ENCODE peak calls at places on chromosome 1, in ten cellular contexts. V is fibroblast of lung, Y is K562, G is GM23248, E is IMR-90, Z is H1, A is neural progenitor cell, L is MM.1S, P is astrocyte, B is PC-3. C is an unnamed sample.

GRCh38 chr1:228903573-228904122 is 168.4 kb downstream of the RHOU start:
- DNase-seq in Z (peak), G (peak), L (no peak), V (peak), P (peak), E (no peak), B (no peak), A (no peak), Y (no peak), C (no peak)

GRCh38 chr1:78157162-78157561 is 111.4 kb downstream of the GIPC2 start:
- DNase-seq in Z (no peak), L (no peak), B (peak), A (no peak), V (peak), P (peak), G (peak), Y (no peak), E (peak), C (no peak)

GRCh38 chr1:172397221-172397620 is 23.3 kb upstream of the C1orf105 start:
- DNase-seq in V (peak), A (no peak), Y (no peak), B (peak), G (peak), P (peak), L (no peak), E (peak), Z (no peak), C (no peak)

GRCh38 chr1:204301171-204301957 is 58.4 kb downstream of the PLEKHA6 start:
- DNase-seq in E (no peak), A (no peak), Y (no peak), L (no peak), Z (no peak), G (peak), P (no peak), V (no peak), B (peak), C (peak)

GRCh38 chr1:44557756-44558155 is 116.5 kb downstream of the TMEM53 start:
- DNase-seq in Y (no peak), Z (no peak), A (no peak), G (peak), E (no peak), B (peak), L (no peak), V (peak), P (peak), C (peak)

GRCh38 chr1:20370628-20371200 is 80.0 kb downstream of the VWA5B1 start:
- DNase-seq in B (no peak), A (no peak), Z (no peak), G (no peak), L (no peak), P (no peak), Y (no peak), E (no peak), V (no peak), C (no peak)

GRCh38 chr1:202105571-202106339 is 17.0 kb upstream of the GPR37L1 start:
- DNase-seq in B (peak), L (no peak), Z (peak), E (peak), V (peak), A (peak), Y (peak), P (peak), G (peak), C (no peak)

GRCh38 chr1:24932284-24932683 is 2.2 kb upstream of the RUNX3 start:
- DNase-seq in Y (peak), P (no peak), Z (peak), V (no peak), A (peak), B (peak), L (peak), E (no peak), G (peak), C (no peak)

GRCh38 chr1:36199934-36200741 is 24.1 kb upstream of the THRAP3 start:
- DNase-seq in L (no peak), A (no peak), P (peak), E (peak), V (peak), G (peak), Y (no peak), Z (no peak), B (peak), C (no peak)

GRCh38 chr1:3609769-3610157 is 1.5 kb downstream of the MEGF6 start:
- DNase-seq in P (no peak), A (peak), E (no peak), V (no peak), Y (no peak), Z (no peak), L (no peak), G (no peak), B (no peak), C (no peak)

GRCh38 chr1:200415693-200416593 is 6.1 kb upstream of the ZNF281 start:
- DNase-seq in G (peak), E (peak), L (peak), Y (no peak), Z (no peak), V (peak), B (peak), P (peak), A (no peak), C (peak)

DNA sequence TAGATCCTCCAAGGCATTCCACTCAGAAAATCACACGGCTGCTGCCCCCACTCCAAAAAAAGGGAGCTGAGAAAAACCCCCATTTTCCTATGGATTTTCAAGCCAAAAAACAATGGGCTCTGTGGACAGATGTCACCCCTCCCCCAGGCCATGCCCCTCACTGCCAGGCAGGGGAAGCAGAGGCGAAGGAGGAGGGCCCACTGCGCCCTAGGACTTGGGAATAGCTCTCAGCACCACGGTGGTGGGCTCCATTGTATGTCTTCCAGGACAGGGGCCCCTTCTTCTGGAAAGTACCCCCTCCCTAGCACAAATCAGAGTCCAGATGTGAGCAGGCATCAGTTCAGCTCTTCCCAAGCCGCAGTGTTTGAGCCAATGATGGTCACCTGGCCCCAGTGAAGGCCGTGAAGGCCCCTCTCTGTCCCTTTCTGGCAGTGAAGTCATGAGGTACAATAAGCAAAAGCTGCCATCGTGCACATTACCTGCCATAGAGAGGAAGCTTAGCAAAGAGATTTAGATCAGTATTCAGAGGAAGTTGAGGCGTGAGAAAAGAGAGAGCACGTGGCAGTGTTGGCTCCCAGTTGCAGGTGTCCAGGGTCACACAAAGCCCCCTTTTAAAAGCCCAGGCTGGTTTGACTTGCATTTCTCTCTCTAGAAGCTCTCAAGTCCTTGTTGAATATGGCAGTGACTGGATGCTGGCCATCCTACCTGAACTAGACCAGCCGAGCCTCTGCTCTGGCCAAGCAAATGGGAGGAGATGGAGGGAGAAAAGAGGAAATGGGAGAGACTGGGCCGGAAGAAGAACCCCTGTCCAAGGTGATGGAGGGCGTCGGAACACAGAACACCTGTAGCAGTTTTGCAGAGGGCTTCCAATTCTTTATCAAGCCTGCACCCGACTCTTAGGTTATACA is 149.1 kb downstream of the TOMM20 start:
- DNase-seq in G (no peak), V (no peak), E (no peak), Y (no peak), B (no peak), P (no peak), Z (no peak), L (no peak), A (no peak), C (no peak)
- H3K9ac ChIP-seq in G (peak), V (peak), E (peak), Y (no peak), B (peak), P (peak), Z (no peak), L (peak), A (no peak), C (no peak)

GRCh38 chr1:1199961-1200875 is 6.2 kb downstream of the TNFRSF18 start:
- DNase-seq in E (no peak), L (no peak), A (no peak), B (no peak), Y (no peak), Z (peak), G (no peak), V (no peak), P (no peak), C (no peak)
- H3K4me2 ChIP-seq in E (no peak), L (no peak), A (peak), B (peak), Y (peak), Z (peak), G (no peak), V (no peak), P (peak), C (no peak)

GRCh38 chr1:119675349-119676343 is 27.6 kb upstream of the ZNF697 start:
- DNase-seq in G (peak), E (peak), Y (peak), V (peak), P (peak), B (peak), A (peak), L (peak), Z (peak), C (peak)

GRCh38 chr1:119674835-119675289 is 26.8 kb upstream of the ZNF697 start:
- DNase-seq in L (no peak), B (peak), V (peak), P (peak), Z (no peak), Y (peak), G (peak), A (no peak), E (peak), C (peak)

GRCh38 chr1:119674110-119674509 is 26.0 kb upstream of the ZNF697 start:
- DNase-seq in V (peak), L (no peak), G (peak), B (peak), Y (no peak), Z (no peak), E (peak), A (peak), P (peak), C (peak)

GRCh38 chr1:119670898-119671297 is 22.8 kb upstream of the ZNF697 start:
- DNase-seq in G (no peak), Z (no peak), E (no peak), L (no peak), P (no peak), V (no peak), A (no peak), B (no peak), Y (no peak), C (no peak)

DNA sequence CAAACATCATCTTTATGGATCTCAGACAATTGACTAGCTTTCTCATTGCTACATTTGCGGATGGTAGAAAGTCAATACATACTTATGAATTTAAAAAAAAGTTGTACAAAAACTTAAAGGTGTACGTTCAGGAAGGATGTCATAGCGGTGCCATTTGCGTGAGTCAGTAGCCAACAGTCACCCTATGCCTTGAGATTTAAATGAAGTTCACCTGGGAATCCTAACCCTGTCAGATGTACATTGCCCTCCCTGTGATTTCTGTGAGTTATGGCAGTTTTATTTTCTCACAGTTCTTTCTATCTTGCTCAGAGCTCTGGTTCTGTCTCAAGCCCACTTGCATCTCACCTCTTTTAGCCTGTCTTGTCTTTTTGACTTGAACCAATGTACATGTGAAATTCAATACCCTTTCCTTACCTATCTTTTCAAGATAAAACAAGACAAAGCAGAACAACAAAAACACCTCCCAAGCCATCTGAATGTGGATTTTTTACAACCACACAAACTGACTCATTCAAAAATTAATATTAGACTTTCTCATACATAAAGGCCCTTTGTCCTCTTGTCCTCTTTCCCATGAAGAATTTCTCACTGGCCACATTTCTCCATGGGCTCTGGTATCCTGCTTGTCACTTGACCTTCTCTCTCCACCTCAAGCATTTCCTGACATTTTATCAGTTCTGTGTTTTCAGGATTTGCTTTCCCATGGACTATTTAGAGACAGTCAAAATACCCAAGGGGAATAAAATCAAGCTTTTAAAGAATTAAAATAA is 25.3 kb upstream of the ZNF697 start:
- DNase-seq in A (no peak), L (no peak), Z (no peak), P (peak), B (peak), G (peak), V (peak), Y (no peak), E (peak), C (no peak)
- H3K9ac ChIP-seq in A (no peak), L (no peak), Z (no peak), P (no peak), B (peak), G (peak), V (no peak), Y (no peak), E (no peak), C (peak)

GRCh38 chr1:157272264-157272663 is 134.1 kb upstream of the ETV3 start:
- DNase-seq in V (no peak), L (no peak), A (no peak), E (no peak), G (no peak), B (no peak), P (no peak), Z (no peak), Y (no peak), C (no peak)
- H3K4me2 ChIP-seq in V (no peak), L (no peak), A (no peak), E (no peak), G (no peak), B (no peak), P (no peak), Z (no peak), Y (no peak), C (no peak)

GRCh38 chr1:89271616-89272015 is 1.0 kb downstream of the GBP5 start:
- DNase-seq in A (no peak), L (no peak), B (peak), G (peak), Z (no peak), E (peak), Y (no peak), P (peak), V (peak), C (peak)
- H3K9ac ChIP-seq in A (no peak), L (no peak), B (no peak), G (peak), Z (no peak), E (no peak), Y (no peak), P (no peak), V (no peak), C (no peak)

DNA sequence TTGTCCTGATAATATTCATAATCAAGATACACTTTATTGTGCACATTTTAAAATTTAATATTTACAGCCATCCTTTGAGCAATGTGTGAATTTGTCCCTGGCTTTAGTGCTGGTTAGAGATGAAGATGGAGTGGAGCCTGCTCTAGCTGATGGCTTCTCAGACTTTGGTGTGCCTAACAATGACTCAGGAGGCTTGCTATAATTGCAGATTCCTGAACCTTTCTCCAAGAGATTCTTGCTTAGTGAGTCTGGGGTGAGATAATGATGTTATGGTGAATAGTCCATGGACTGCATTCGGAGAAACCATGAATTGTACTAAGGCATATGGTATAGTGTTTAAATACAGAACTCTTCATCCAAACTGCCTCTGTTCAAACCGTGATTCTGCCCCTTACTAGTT is 307.1 kb downstream of the PAPPA2 start:
- DNase-seq in Y (no peak), P (no peak), A (no peak), B (no peak), V (no peak), Z (no peak), G (peak), L (no peak), E (no peak), C (no peak)
- H3K4me2 ChIP-seq in Y (no peak), P (no peak), A (no peak), B (no peak), V (no peak), Z (no peak), G (peak), L (no peak), E (no peak), C (no peak)

GRCh38 chr1:156009404-156009803 is 11.3 kb downstream of the SSR2 start:
- DNase-seq in G (no peak), L (no peak), P (no peak), A (peak), Y (no peak), B (no peak), V (no peak), E (no peak), Z (no peak), C (no peak)
- H3K9ac ChIP-seq in G (no peak), L (no peak), P (no peak), A (no peak), Y (no peak), B (no peak), V (no peak), E (no peak), Z (no peak), C (no peak)

DNA sequence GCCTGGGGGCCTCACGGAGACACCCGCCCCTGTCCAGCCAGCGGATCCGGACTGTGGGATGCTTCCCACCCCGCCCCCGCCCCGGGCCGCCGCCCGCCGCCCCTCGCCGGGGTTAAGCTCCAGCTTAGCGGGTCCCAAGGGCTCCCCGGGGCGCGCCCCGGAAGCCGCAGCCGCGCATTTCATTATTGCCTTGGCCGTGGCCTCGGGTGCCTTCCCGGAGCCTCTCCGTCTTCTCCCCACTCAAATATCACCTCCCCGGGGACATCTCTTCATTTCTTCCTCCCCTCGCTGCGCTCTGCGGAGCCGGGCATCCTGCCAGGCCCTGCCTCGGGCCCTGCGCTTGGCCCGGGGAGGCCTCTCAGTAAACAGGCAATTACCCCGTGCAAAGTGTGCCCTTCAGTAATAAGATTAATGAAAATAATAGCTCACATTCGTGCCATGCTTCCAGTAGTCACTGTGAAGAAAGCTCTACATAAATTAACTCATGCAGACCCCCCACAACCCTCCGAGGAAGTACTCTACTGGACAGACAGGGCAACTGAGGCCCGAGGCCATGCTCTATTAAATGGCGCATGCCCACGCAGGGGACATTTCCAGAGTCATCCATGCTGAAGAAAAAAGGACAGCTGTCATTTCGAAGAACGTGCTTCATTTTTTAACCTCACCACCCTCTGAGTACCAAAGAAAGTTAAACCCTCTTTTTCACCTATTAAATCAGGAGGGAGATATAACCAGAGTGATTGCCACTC is 49.9 kb upstream of the LAPTM5 start:
- DNase-seq in Z (no peak), B (no peak), L (no peak), A (no peak), P (no peak), V (no peak), E (no peak), Y (no peak), G (peak), C (no peak)
- H3K4me2 ChIP-seq in Z (no peak), B (no peak), L (no peak), A (no peak), P (peak), V (peak), E (no peak), Y (no peak), G (no peak), C (peak)

C was measured in keratinocyte.